ENCODE peak calls at places on chromosomes 12 and 14, in five cellular contexts. N, L, W, P and O are unnamed samples.

GRCh38 chr14:91279354-91279753 is 34.9 kb upstream of the GPR68 start:
- DNase-seq in N (no peak), L (no peak), W (no peak), P (no peak), O (no peak)

GRCh38 chr14:51776102-51776894 is 84.1 kb upstream of the GNG2 start:
- DNase-seq in N (peak; percentile 85), L (peak; percentile 34), W (no peak), P (no peak), O (peak; percentile 44)

GRCh38 chr12:81167694-81168093 is 89.8 kb downstream of the ACSS3 start:
- DNase-seq in N (peak; percentile 36), L (no peak), W (peak; percentile 17), P (no peak), O (no peak)

GRCh38 chr12:132610051-132610759 is at the start of gene LRCOL1:
- DNase-seq in N (peak; percentile 76), L (no peak), W (no peak), P (no peak), O (peak; percentile 73)

GRCh38 chr14:71985538-71986234 is 53.5 kb downstream of the RGS6 start:
- DNase-seq in N (peak; percentile 0), L (no peak), W (no peak), P (no peak), O (no peak)

GRCh38 chr12:62211510-62211909 is 48.7 kb upstream of the USP15 start:
- DNase-seq in N (peak; percentile 18), L (no peak), W (no peak), P (no peak), O (no peak)

GRCh38 chr14:65852689-65853088 is 440.2 kb downstream of the FUT8 start:
- DNase-seq in N (no peak), L (no peak), W (no peak), P (no peak), O (no peak)

GRCh38 chr14:60303745-60304144 is 54.7 kb downstream of the PPM1A start:
- DNase-seq in N (no peak), L (no peak), W (no peak), P (no peak), O (peak; percentile 59)

GRCh38 chr12:68240975-68241374 is 12.4 kb downstream of the IL22 start:
- DNase-seq in N (no peak), L (no peak), W (no peak), P (no peak), O (no peak)

GRCh38 chr12:106246891-106247730 is 709 bp downstream of the CKAP4 start:
- DNase-seq in N (peak; percentile 68), L (peak; percentile 60), W (no peak), P (peak; percentile 82), O (peak; percentile 77)

GRCh38 chr14:59771577-59771976 is 99.0 kb downstream of the RTN1 start:
- DNase-seq in N (peak; percentile 85), L (no peak), W (no peak), P (no peak), O (no peak)

GRCh38 chr12:56645201-56645716 is 525 bp downstream of the ATP5F1B start:
- DNase-seq in N (no peak), L (no peak), W (no peak), P (no peak), O (peak; percentile 22)

GRCh38 chr14:52332269-52332668 is 18.2 kb downstream of the PTGER2 start:
- DNase-seq in N (no peak), L (no peak), W (no peak), P (no peak), O (no peak)

GRCh38 chr12:5203274-5203673 is 159.6 kb downstream of the KCNA5 start:
- DNase-seq in N (no peak), L (no peak), W (no peak), P (no peak), O (no peak)

GRCh38 chr12:91307957-91308705 is 125.5 kb upstream of the DCN start:
- DNase-seq in N (no peak), L (no peak), W (no peak), P (no peak), O (no peak)

GRCh38 chr12:55842681-55843429 is at the start of gene MMP19:
- DNase-seq in N (peak; percentile 89), L (no peak), W (no peak), P (no peak), O (no peak)

GRCh38 chr14:35400707-35401421 is 3.7 kb downstream of the NFKBIA start:
- DNase-seq in N (peak; percentile 54), L (no peak), W (no peak), P (peak; percentile 34), O (no peak)

GRCh38 chr12:4830568-4830967 is 79.1 kb upstream of the KCNA1 start:
- DNase-seq in N (no peak), L (no peak), W (no peak), P (no peak), O (no peak)

GRCh38 chr12:105774037-105774436 is 364.7 kb downstream of the NUAK1 start:
- DNase-seq in N (no peak), L (no peak), W (no peak), P (no peak), O (no peak)

GRCh38 chr12:81128930-81129554 is 51.2 kb downstream of the ACSS3 start:
- DNase-seq in N (peak; percentile 61), L (no peak), W (no peak), P (no peak), O (no peak)

GRCh38 chr12:115049617-115050016 is 365.6 kb upstream of the TBX3 start:
- DNase-seq in N (peak; percentile 40), L (no peak), W (no peak), P (no peak), O (no peak)

GRCh38 chr12:1851126-1851791 is 30.9 kb downstream of the LRTM2 start:
- DNase-seq in N (peak; percentile 67), L (no peak), W (no peak), P (no peak), O (no peak)

GRCh38 chr12:19223695-19224094 is 94.2 kb downstream of the PLEKHA5 start:
- DNase-seq in N (peak; percentile 50), L (no peak), W (no peak), P (no peak), O (no peak)

GRCh38 chr12:29066061-29066588 is 83.0 kb upstream of the FAR2 start:
- DNase-seq in N (peak; percentile 78), L (no peak), W (no peak), P (no peak), O (no peak)

GRCh38 chr14:52607061-52607460 is 54.4 kb downstream of the GPR137C start:
- DNase-seq in N (no peak), L (no peak), W (no peak), P (no peak), O (no peak)

GRCh38 chr14:105941226-105942166 is 415.1 kb downstream of the TMEM121 start:
- DNase-seq in N (no peak), L (peak; percentile 19), W (no peak), P (no peak), O (no peak)

GRCh38 chr14:105947599-105947998 is 421.2 kb downstream of the TMEM121 start:
- DNase-seq in N (no peak), L (peak; percentile 29), W (no peak), P (no peak), O (no peak)

GRCh38 chr14:105943973-105944602 is 417.7 kb downstream of the TMEM121 start:
- DNase-seq in N (no peak), L (peak; percentile 6), W (no peak), P (no peak), O (no peak)

GRCh38 chr14:105945891-105946290 is 419.5 kb downstream of the TMEM121 start:
- DNase-seq in N (no peak), L (peak; percentile 28), W (no peak), P (peak; percentile 96), O (peak; percentile 5)

DNA sequence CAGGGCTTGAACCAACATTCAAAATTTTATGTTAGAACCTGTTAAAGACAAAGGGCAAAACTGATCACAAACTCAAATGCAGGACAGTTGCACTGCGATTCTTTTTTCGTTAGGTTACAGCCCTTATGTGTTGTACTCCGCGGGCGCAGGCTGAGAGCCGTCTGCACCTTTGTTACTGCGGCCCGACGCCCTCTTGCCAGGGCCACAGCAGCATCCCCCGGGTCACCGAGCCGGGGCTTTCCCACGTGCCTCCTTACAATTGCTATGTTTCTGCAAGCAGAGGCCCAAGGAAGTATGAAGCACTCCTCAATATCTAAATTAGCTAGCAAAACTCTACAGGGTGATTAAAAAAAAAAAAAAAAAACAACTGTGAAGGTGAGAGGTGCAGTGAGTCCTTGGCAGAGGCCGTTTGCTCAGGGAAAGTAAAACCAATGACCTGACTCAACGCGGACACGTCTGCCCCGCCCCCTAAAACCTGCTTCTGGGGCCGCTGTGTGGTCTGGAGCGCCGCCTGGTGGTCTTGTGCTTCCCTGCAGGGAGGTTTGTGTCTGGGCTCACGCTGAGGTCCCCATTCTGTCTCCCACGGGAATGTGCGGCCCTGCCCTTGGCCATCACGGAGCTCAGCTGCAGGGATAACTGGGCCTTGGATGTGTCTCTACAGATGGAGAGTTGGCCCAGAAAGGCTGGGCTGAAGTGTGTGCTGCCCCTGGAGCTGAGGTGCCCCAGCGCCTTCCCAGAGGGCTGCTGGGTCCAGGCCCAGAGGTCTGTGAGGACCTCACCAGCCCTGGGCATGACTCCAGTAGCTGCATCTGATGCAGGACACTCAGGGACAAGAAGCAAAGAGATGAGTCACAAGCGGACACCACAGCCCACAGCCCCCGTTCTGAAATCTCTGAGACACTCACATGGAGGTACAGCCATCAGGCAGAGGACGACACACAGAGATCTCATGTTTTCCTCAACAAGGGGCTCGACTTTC is 418.5 kb downstream of the TMEM121 start:
- DNase-seq in N (no peak), L (peak; percentile 56), W (no peak), P (peak; percentile 72), O (peak; percentile 61)
- TF ChIP-seq CTCF in N (no peak), L (peak; percentile 40), W (peak; percentile 48), P (peak; percentile 50), O (peak; percentile 77)

GRCh38 chr14:88551094-88551870 is 3.5 kb downstream of the PTPN21 start:
- DNase-seq in N (peak; percentile 90), L (peak; percentile 81), W (no peak), P (peak; percentile 83), O (peak; percentile 86)
- TF ChIP-seq CTCF in N (peak; percentile 20), L (no peak), W (peak; percentile 16), P (no peak), O (peak; percentile 58)

GRCh38 chr12:98752726-98753125 is 107.6 kb downstream of the APAF1 start:
- DNase-seq in N (no peak), L (no peak), W (no peak), P (no peak), O (no peak)

GRCh38 chr12:98754095-98754494 is 109.0 kb downstream of the APAF1 start:
- DNase-seq in N (peak; percentile 7), L (no peak), W (no peak), P (no peak), O (no peak)

GRCh38 chr12:98757455-98757854 is 112.4 kb downstream of the APAF1 start:
- DNase-seq in N (no peak), L (no peak), W (no peak), P (no peak), O (no peak)

GRCh38 chr12:98763656-98764055 is 118.6 kb downstream of the APAF1 start:
- DNase-seq in N (no peak), L (no peak), W (peak; percentile 1), P (no peak), O (no peak)

GRCh38 chr12:98758331-98758730 is 113.2 kb downstream of the APAF1 start:
- DNase-seq in N (peak; percentile 13), L (no peak), W (no peak), P (no peak), O (peak; percentile 43)
- TF ChIP-seq CTCF in N (no peak), L (no peak), W (no peak), P (no peak), O (no peak)

DNA sequence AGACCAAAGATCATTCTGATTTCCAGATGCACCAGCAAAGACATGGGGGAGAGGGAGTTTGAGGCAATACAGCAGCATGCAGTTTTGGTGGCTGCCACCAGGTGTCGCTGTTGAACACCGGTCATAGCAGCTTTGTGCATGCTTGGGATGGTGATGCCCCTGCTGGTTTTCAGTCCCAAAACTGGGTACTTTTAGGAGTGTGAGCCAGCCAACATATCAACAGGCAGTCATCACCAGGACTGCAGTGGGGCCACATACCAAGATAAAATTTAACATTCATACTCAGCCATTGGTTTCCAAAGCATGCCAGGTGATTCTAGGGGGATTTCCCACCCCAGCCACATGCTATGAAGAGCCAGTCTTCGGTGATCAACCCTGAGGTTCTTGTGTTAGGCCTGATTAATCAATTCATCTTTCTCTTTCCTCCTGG is 64.2 kb downstream of the PHETA1 start:
- DNase-seq in N (peak; percentile 8), L (no peak), W (no peak), P (no peak), O (no peak)
- TF ChIP-seq CTCF in N (peak; percentile 62), L (peak; percentile 15), W (peak; percentile 85), P (no peak), O (peak; percentile 38)